ENCODE peak calls at places on chromosomes 11 and 22, in five cellular contexts. A is ovary, V is sigmoid colon, D is tibial nerve, C is suprapubic skin. W is an unnamed sample.
A peak's percentile ranks its signal among the peaks of the same experiment; 100 is the strongest.

GRCh38 chr22:20536590-20537324 is 29.3 kb downstream of the MED15 start:
- DNase-seq in A (no peak), V (no peak), D (no peak), C (no peak), W (no peak)

GRCh38 chr11:74380746-74381439 is 17.3 kb downstream of the PGM2L1 start:
- DNase-seq in A (no peak), V (no peak), D (no peak), C (no peak), W (no peak)

GRCh38 chr11:117239295-117239694 is 6.8 kb downstream of the RNF214 start:
- DNase-seq in A (no peak), V (no peak), D (no peak), C (no peak), W (no peak)

GRCh38 chr22:20090730-20091240 is 10.7 kb downstream of the DGCR8 start:
- DNase-seq in A (no peak), V (no peak), D (no peak), C (no peak), W (no peak)

GRCh38 chr22:47163876-47164513 is 401.5 kb downstream of the TBC1D22A start:
- DNase-seq in A (peak; percentile 6), V (peak; percentile 50), D (peak; percentile 8), C (peak; percentile 66), W (peak; percentile 20)

GRCh38 chr11:46611526-46612304 is 5.3 kb downstream of the HARBI1 start:
- DNase-seq in A (no peak), V (no peak), D (no peak), C (no peak), W (no peak)

GRCh38 chr11:130146797-130147196 is 12.8 kb upstream of the ST14 start:
- DNase-seq in A (no peak), V (no peak), D (no peak), C (no peak), W (peak; percentile 69)

GRCh38 chr11:16839821-16840220 is 101.4 kb downstream of the C11orf58 start:
- DNase-seq in A (no peak), V (no peak), D (no peak), C (no peak), W (no peak)

GRCh38 chr11:19398772-19399542 is 158.2 kb upstream of the E2F8 start:
- DNase-seq in A (peak; percentile 54), V (peak; percentile 79), D (no peak), C (no peak), W (no peak)

GRCh38 chr11:130999992-131000770 is 83.9 kb upstream of the SNX19 start:
- DNase-seq in A (no peak), V (no peak), D (no peak), C (no peak), W (no peak)

GRCh38 chr22:40648386-40648785 is 11.9 kb upstream of the MRTFA start:
- DNase-seq in A (no peak), V (no peak), D (no peak), C (peak; percentile 66), W (no peak)

GRCh38 chr11:111334495-111335123 is 36.3 kb downstream of the POU2AF3 start:
- DNase-seq in A (no peak), V (no peak), D (no peak), C (no peak), W (no peak)

GRCh38 chr11:22927793-22928192 is 67.5 kb upstream of the CCDC179 start:
- DNase-seq in A (no peak), V (no peak), D (no peak), C (no peak), W (no peak)

GRCh38 chr11:124123587-124123986 is 8.3 kb downstream of the VWA5A start:
- DNase-seq in A (no peak), V (no peak), D (no peak), C (no peak), W (no peak)

GRCh38 chr11:69918231-69918937 is 99.2 kb upstream of the FGF3 start:
- DNase-seq in A (no peak), V (peak; percentile 54), D (no peak), C (peak; percentile 74), W (peak; percentile 63)

GRCh38 chr22:20781272-20781990 is 7.5 kb downstream of the SERPIND1 start:
- DNase-seq in A (no peak), V (no peak), D (no peak), C (no peak), W (no peak)

GRCh38 chr11:45658292-45658991 is 7.0 kb downstream of the CHST1 start:
- DNase-seq in A (peak; percentile 83), V (peak; percentile 90), D (no peak), C (no peak), W (peak; percentile 63)

GRCh38 chr22:46007848-46008261 is 30.9 kb upstream of the WNT7B start:
- DNase-seq in A (peak; percentile 89), V (peak; percentile 96), D (peak; percentile 71), C (peak; percentile 93), W (peak; percentile 89)

GRCh38 chr11:71490044-71490730 is 36.9 kb upstream of the KRTAP5-7 start:
- DNase-seq in A (no peak), V (peak; percentile 43), D (no peak), C (no peak), W (no peak)

GRCh38 chr22:29309332-29310064 is 3.0 kb downstream of the GAS2L1 start:
- DNase-seq in A (no peak), V (peak; percentile 71), D (no peak), C (peak; percentile 69), W (peak; percentile 52)

GRCh38 chr11:47056261-47056915 is 119.8 kb downstream of the CSTPP1 start:
- DNase-seq in A (no peak), V (no peak), D (no peak), C (no peak), W (no peak)

GRCh38 chr11:73612601-73613137 is 14.8 kb upstream of the FAM168A start:
- DNase-seq in A (no peak), V (no peak), D (no peak), C (no peak), W (no peak)

GRCh38 chr11:57116654-57117053 is 65.1 kb upstream of the LRRC55 start:
- DNase-seq in A (no peak), V (no peak), D (no peak), C (no peak), W (no peak)

GRCh38 chr11:12180257-12181205 is 70.1 kb downstream of the MICAL2 start:
- DNase-seq in A (no peak), V (no peak), D (no peak), C (no peak), W (no peak)

GRCh38 chr11:34605481-34606325 is 15.2 kb upstream of the EHF start:
- DNase-seq in A (no peak), V (no peak), D (no peak), C (no peak), W (no peak)

GRCh38 chr22:32413715-32414114 is 1.7 kb upstream of the RTCB start:
- DNase-seq in A (no peak), V (no peak), D (no peak), C (no peak), W (no peak)

GRCh38 chr11:9396310-9396709 is 11.9 kb downstream of the IPO7 start:
- DNase-seq in A (no peak), V (no peak), D (no peak), C (no peak), W (no peak)

GRCh38 chr11:9396752-9397151 is 12.3 kb downstream of the IPO7 start:
- DNase-seq in A (no peak), V (no peak), D (no peak), C (no peak), W (no peak)

GRCh38 chr11:9399466-9399865 is 15.0 kb downstream of the IPO7 start:
- DNase-seq in A (no peak), V (no peak), D (no peak), C (no peak), W (no peak)

DNA sequence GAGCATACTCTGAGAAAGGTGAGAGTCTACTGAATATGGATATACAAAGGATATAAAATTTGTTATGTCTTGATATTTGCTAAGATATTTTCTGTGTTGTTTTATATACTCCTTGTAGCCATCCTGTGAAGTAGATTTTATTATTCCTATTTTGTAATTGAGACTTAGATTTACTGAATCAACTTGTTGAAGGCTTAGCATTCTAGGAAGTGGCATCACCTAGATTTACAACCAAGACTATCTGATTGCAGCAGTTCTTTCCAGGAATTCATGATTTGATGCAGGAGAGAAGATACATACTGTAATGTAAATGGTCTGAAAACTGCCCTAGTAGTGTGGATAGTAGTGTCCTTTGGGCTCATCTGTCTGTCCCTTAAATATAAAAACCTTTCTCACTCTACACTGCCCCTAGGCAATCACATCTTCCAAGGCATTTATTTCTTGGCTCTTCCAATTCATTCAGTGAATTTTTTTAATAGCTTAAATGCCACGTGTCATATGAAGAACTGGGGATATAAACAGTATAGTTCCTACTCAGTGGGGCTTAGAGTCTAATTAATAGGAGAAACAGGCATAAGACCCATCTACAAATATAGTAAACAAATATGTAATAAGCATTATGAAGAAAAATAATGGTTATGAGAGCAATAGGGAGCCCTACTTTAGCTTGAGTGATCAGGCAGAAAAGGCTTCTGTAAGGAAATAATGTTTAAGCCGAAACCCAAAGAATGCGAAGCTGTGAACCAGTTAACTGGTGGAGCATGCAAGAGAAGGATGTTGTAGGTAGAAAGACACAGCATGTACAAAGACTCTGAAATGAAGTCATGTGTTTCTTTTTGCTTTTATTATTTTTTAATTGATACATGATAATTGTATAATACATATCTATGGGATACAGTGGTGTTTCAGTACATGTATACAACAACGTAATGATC is 13.6 kb downstream of the IPO7 start:
- DNase-seq in A (no peak), V (no peak), D (no peak), C (no peak), W (no peak)
- H3K27ac ChIP-seq in A (no peak overlapping the region), V (no peak overlapping the region), D (no peak overlapping the region), C (no peak overlapping the region), W (no peak overlapping the region)

DNA sequence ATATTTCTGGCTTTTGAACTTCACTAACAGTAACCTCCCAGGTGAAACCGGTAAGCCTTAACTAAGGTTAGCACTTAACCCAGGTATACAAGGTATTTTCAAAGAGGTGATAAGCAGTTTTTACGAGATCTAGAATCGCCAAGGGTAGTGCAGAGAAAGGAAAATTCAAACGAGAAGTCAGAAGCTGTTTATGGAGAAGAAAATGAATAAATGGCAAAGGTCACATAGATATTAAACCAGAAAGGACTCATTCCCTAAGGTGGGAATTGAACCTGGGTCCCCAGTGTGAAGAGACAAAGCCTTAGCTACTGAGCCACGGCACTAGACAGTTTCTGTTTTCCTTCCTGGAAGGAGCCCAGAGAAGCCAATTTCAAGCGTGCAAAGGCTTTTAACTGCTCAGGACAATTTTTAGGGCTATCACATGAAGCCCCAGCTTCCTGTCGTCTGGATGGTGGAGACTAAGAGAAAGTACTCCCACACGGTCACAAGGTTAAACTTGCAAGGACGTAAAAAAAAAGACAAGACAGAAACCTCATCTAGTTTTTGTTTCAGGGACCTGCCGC is 5.7 kb upstream of the C1QTNF6 start:
- DNase-seq in A (no peak), V (peak; percentile 52), D (no peak), C (peak; percentile 40), W (no peak)
- TF ChIP-seq EP300 in A (no peak), V (no peak), D (no peak), C (no peak), W (no peak)

GRCh38 chr11:77095551-77096490 is 6.8 kb upstream of the OMP start:
- DNase-seq in A (no peak), V (peak; percentile 55), D (no peak), C (peak; percentile 50), W (no peak)

GRCh38 chr11:77094841-77095365 is 7.7 kb upstream of the OMP start:
- DNase-seq in A (no peak), V (peak; percentile 40), D (no peak), C (peak; percentile 39), W (no peak)

GRCh38 chr11:77093056-77093891 is 9.4 kb upstream of the OMP start:
- DNase-seq in A (no peak), V (peak; percentile 61), D (no peak), C (peak; percentile 50), W (no peak)

GRCh38 chr11:77092382-77092781 is 10.3 kb upstream of the OMP start:
- DNase-seq in A (no peak), V (peak; percentile 62), D (no peak), C (peak; percentile 30), W (peak; percentile 65)

GRCh38 chr11:77093987-77094840 is 8.4 kb upstream of the OMP start:
- DNase-seq in A (no peak), V (peak; percentile 47), D (no peak), C (peak; percentile 50), W (no peak)
- H3K27ac ChIP-seq in A (no peak overlapping the region), V (no peak overlapping the region), D (no peak overlapping the region), C (no peak overlapping the region), W (no peak overlapping the region)

GRCh38 chr11:64232182-64233018 is 2.0 kb upstream of the VEGFB start:
- DNase-seq in A (no peak), V (no peak), D (no peak), C (peak; percentile 68), W (peak; percentile 50)
- TF ChIP-seq EP300 in A (no peak), V (no peak), D (no peak), C (no peak), W (no peak)

W was measured in upper lobe of left lung.